ENCODE peak calls at places on chromosomes 11 and 22, in nine cellular contexts. One of them, this sample, is unnamed.

GRCh38 chr11:92826136-92826535 is 143.3 kb upstream of the MTNR1B start:
- DNase-seq in stomach: no peak
- DNase-seq in T-helper 2 cell: no peak
- DNase-seq in left ventricle myocardium inferior: no peak
- DNase-seq in mucosa of descending colon: no peak
- DNase-seq in SW480: no peak
- DNase-seq in skeletal muscle cell: peak
- DNase-seq in spleen: no peak
- DNase-seq in A172: no peak
- DNase-seq in this sample: no peak

GRCh38 chr11:20443596-20443995 is 56.1 kb downstream of the PRMT3 start:
- DNase-seq in T-helper 2 cell: no peak
- DNase-seq in left ventricle myocardium inferior: no peak
- DNase-seq in skeletal muscle cell: no peak
- DNase-seq in mucosa of descending colon: no peak
- DNase-seq in spleen: no peak
- DNase-seq in A172: peak
- DNase-seq in SW480: peak
- DNase-seq in stomach: no peak
- DNase-seq in this sample: no peak

GRCh38 chr11:47590026-47590861 is 3.8 kb downstream of the FAM180B start:
- DNase-seq in spleen: peak
- DNase-seq in SW480: no peak
- DNase-seq in mucosa of descending colon: no peak
- DNase-seq in stomach: no peak
- DNase-seq in T-helper 2 cell: no peak
- DNase-seq in A172: no peak
- DNase-seq in left ventricle myocardium inferior: no peak
- DNase-seq in skeletal muscle cell: no peak
- DNase-seq in this sample: no peak

GRCh38 chr11:19673924-19674390 is 38.7 kb upstream of the NAV2 start:
- DNase-seq in SW480: no peak
- DNase-seq in A172: no peak
- DNase-seq in spleen: no peak
- DNase-seq in T-helper 2 cell: no peak
- DNase-seq in mucosa of descending colon: peak
- DNase-seq in stomach: no peak
- DNase-seq in left ventricle myocardium inferior: peak
- DNase-seq in skeletal muscle cell: no peak
- DNase-seq in this sample: peak

GRCh38 chr11:90836031-90836430 is 613.2 kb upstream of the CHORDC1 start:
- DNase-seq in SW480: no peak
- DNase-seq in mucosa of descending colon: no peak
- DNase-seq in left ventricle myocardium inferior: no peak
- DNase-seq in T-helper 2 cell: no peak
- DNase-seq in spleen: no peak
- DNase-seq in A172: no peak
- DNase-seq in skeletal muscle cell: no peak
- DNase-seq in stomach: no peak
- DNase-seq in this sample: no peak

GRCh38 chr22:44919691-44920090 is 90.1 kb downstream of the PHF21B start:
- DNase-seq in left ventricle myocardium inferior: peak
- DNase-seq in spleen: peak
- DNase-seq in skeletal muscle cell: no peak
- DNase-seq in mucosa of descending colon: no peak
- DNase-seq in stomach: no peak
- DNase-seq in A172: no peak
- DNase-seq in T-helper 2 cell: no peak
- DNase-seq in SW480: no peak
- DNase-seq in this sample: no peak

GRCh38 chr11:116563028-116563712 is 209.6 kb downstream of the BUD13 start:
- DNase-seq in left ventricle myocardium inferior: no peak
- DNase-seq in mucosa of descending colon: no peak
- DNase-seq in skeletal muscle cell: no peak
- DNase-seq in spleen: no peak
- DNase-seq in T-helper 2 cell: no peak
- DNase-seq in A172: peak
- DNase-seq in SW480: peak
- DNase-seq in stomach: no peak
- DNase-seq in this sample: no peak

GRCh38 chr11:70111269-70112016 is 33.3 kb downstream of the ANO1 start:
- DNase-seq in mucosa of descending colon: peak
- DNase-seq in A172: peak
- DNase-seq in stomach: peak
- DNase-seq in left ventricle myocardium inferior: peak
- DNase-seq in SW480: peak
- DNase-seq in T-helper 2 cell: no peak
- DNase-seq in skeletal muscle cell: no peak
- DNase-seq in spleen: no peak
- DNase-seq in this sample: no peak

This sample was measured in tibial artery.